ENCODE peak calls at places on chromosomes 6 and 20, in seven cellular contexts. P, W, O, E, Q, S and G are unnamed samples.

GRCh38 chr20:37378785-37379598 is 33.1 kb downstream of the SRC start:
- DNase-seq in P (peak; percentile 53), W (no peak), O (no peak), E (no peak), Q (no peak), S (no peak), G (no peak)

GRCh38 chr6:41939091-41939847 is 2.3 kb downstream of the CCND3 start:
- DNase-seq in P (no peak), W (no peak), O (no peak), E (no peak), Q (no peak), S (no peak), G (no peak)

GRCh38 chr20:51354769-51355319 is 187.7 kb downstream of the NFATC2 start:
- DNase-seq in P (no peak), W (no peak), O (peak; percentile 35), E (no peak), Q (no peak), S (no peak), G (no peak)

GRCh38 chr6:67287566-67287965 is 1347.5 kb upstream of the ADGRB3 start:
- DNase-seq in P (no peak), W (no peak), O (no peak), E (no peak), Q (no peak), S (no peak), G (no peak)

GRCh38 chr6:127813682-127814027 is 87.2 kb downstream of the THEMIS start:
- DNase-seq in P (no peak), W (no peak), O (no peak), E (no peak), Q (no peak), S (no peak), G (no peak)

GRCh38 chr20:19626896-19627295 is 131.2 kb upstream of the RIN2 start:
- DNase-seq in P (no peak), W (no peak), O (no peak), E (no peak), Q (no peak), S (no peak), G (no peak)

GRCh38 chr6:90467546-90467945 is 119.3 kb downstream of the MAP3K7 start:
- DNase-seq in P (no peak), W (no peak), O (no peak), E (no peak), Q (no peak), S (no peak), G (no peak)

GRCh38 chr6:17042422-17043147 is 59.3 kb upstream of the STMND1 start:
- DNase-seq in P (no peak), W (peak; percentile 47), O (peak; percentile 14), E (no peak), Q (no peak), S (no peak), G (peak; percentile 13)

GRCh38 chr6:170137176-170137891 is 153.5 kb downstream of the DLL1 start:
- DNase-seq in P (no peak), W (no peak), O (no peak), E (no peak), Q (no peak), S (no peak), G (no peak)

GRCh38 chr6:151284012-151284411 is 44.2 kb downstream of the AKAP12 start:
- DNase-seq in P (no peak), W (no peak), O (no peak), E (no peak), Q (no peak), S (no peak), G (no peak)

GRCh38 chr20:44765091-44765490 is 19.4 kb downstream of the KCNK15 start:
- DNase-seq in P (no peak), W (peak; percentile 24), O (no peak), E (no peak), Q (no peak), S (no peak), G (no peak)

GRCh38 chr6:44116643-44117382 is 10.4 kb downstream of the MRPL14 start:
- DNase-seq in P (no peak), W (no peak), O (peak; percentile 93), E (no peak), Q (no peak), S (no peak), G (no peak)

GRCh38 chr6:84258268-84258667 is 30.8 kb upstream of the CEP162 start:
- DNase-seq in P (no peak), W (no peak), O (no peak), E (no peak), Q (no peak), S (no peak), G (no peak)

GRCh38 chr6:166633732-166634535 is 6.9 kb upstream of the RPS6KA2 start:
- DNase-seq in P (no peak), W (no peak), O (no peak), E (no peak), Q (no peak), S (no peak), G (no peak)

GRCh38 chr6:22247916-22248482 is 48.8 kb downstream of the PRL start:
- DNase-seq in P (no peak), W (no peak), O (no peak), E (no peak), Q (no peak), S (no peak), G (no peak)

GRCh38 chr6:158770533-158770932 is 48.6 kb downstream of the EZR start:
- DNase-seq in P (no peak), W (no peak), O (no peak), E (no peak), Q (no peak), S (no peak), G (no peak)

GRCh38 chr6:1940381-1940780 is 305.0 kb downstream of the GMDS start:
- DNase-seq in P (no peak), W (no peak), O (no peak), E (peak; percentile 33), Q (no peak), S (no peak), G (no peak)

GRCh38 chr6:39402239-39402751 is 79.8 kb upstream of the KCNK16 start:
- DNase-seq in P (no peak), W (no peak), O (no peak), E (no peak), Q (no peak), S (no peak), G (no peak)

GRCh38 chr6:155765275-155766194 is 309.9 kb upstream of the NOX3 start:
- DNase-seq in P (no peak), W (no peak), O (peak; percentile 71), E (no peak), Q (no peak), S (no peak), G (no peak)

GRCh38 chr20:19737025-19737424 is 21.0 kb upstream of the RIN2 start:
- DNase-seq in P (no peak), W (no peak), O (peak; percentile 66), E (no peak), Q (no peak), S (no peak), G (peak; percentile 58)

GRCh38 chr20:63645218-63645617 is 8.0 kb downstream of the STMN3 start:
- DNase-seq in P (no peak), W (no peak), O (no peak), E (no peak), Q (no peak), S (no peak), G (no peak)

GRCh38 chr6:17485181-17485580 is 91.8 kb downstream of the CAP2 start:
- DNase-seq in P (no peak), W (no peak), O (no peak), E (no peak), Q (no peak), S (no peak), G (no peak)

GRCh38 chr6:3383525-3383924 is 73.3 kb downstream of the SLC22A23 start:
- DNase-seq in P (no peak), W (no peak), O (no peak), E (no peak), Q (no peak), S (no peak), G (peak; percentile 67)

GRCh38 chr6:157481865-157482249 is 100.9 kb downstream of the ZDHHC14 start:
- DNase-seq in P (no peak), W (no peak), O (no peak), E (no peak), Q (no peak), S (no peak), G (no peak)

GRCh38 chr20:17969276-17969883 is 562 bp downstream of the MGME1 start:
- DNase-seq in P (no peak), W (peak; percentile 71), O (no peak), E (no peak), Q (no peak), S (no peak), G (peak; percentile 64)

GRCh38 chr6:312704-313485 is 20.6 kb downstream of the DUSP22 start:
- DNase-seq in P (no peak), W (no peak), O (no peak), E (no peak), Q (no peak), S (no peak), G (no peak)

GRCh38 chr6:38528196-38528965 is 111.3 kb downstream of the BTBD9 start:
- DNase-seq in P (no peak), W (no peak), O (no peak), E (no peak), Q (no peak), S (no peak), G (no peak)

GRCh38 chr6:15526129-15526764 is 136.6 kb downstream of the DTNBP1 start:
- DNase-seq in P (no peak), W (no peak), O (no peak), E (no peak), Q (no peak), S (no peak), G (no peak)

GRCh38 chr6:86724695-86725094 is 212.6 kb upstream of the HTR1E start:
- DNase-seq in P (no peak), W (no peak), O (no peak), E (no peak), Q (no peak), S (no peak), G (no peak)

GRCh38 chr6:113763311-113763766 is 93.8 kb upstream of the MARCKS start:
- DNase-seq in P (no peak), W (no peak), O (no peak), E (no peak), Q (no peak), S (no peak), G (no peak)

GRCh38 chr6:137892271-137892708 is 25.2 kb downstream of the TNFAIP3 start:
- DNase-seq in P (no peak), W (no peak), O (peak; percentile 70), E (no peak), Q (no peak), S (no peak), G (no peak)

GRCh38 chr6:156427345-156427744 is 349.8 kb upstream of the ARID1B start:
- DNase-seq in P (no peak), W (no peak), O (peak; percentile 97), E (no peak), Q (no peak), S (no peak), G (peak; percentile 13)

GRCh38 chr6:25112207-25112874 is 166.8 kb upstream of the CARMIL1 start:
- DNase-seq in P (no peak), W (no peak), O (no peak), E (peak; percentile 2), Q (no peak), S (no peak), G (no peak)